ENCODE peak calls at places on chromosomes 1 and 21, in four cellular contexts. O is AG09309, H is GM13977, Q is MM.1S. T is an unnamed sample.

GRCh38 chr1:11797525-11798216 is 8.1 kb downstream of the MTHFR start:
- DNase-seq in O (no peak), H (no peak), Q (no peak), T (peak)

GRCh38 chr1:215287362-215287761 is 204.8 kb downstream of the KCNK2 start:
- DNase-seq in O (no peak), H (no peak), Q (no peak), T (no peak)

GRCh38 chr1:10598088-10598712 is 123.5 kb downstream of the PEX14 start:
- DNase-seq in O (no peak), H (no peak), Q (no peak), T (no peak)

GRCh38 chr1:15761729-15762128 is 3.1 kb downstream of the FBLIM1 start:
- DNase-seq in O (no peak), H (peak), Q (no peak), T (no peak)

GRCh38 chr1:91751281-91751680 is 134.7 kb downstream of the TGFBR3 start:
- DNase-seq in O (peak), H (no peak), Q (no peak), T (no peak)

GRCh38 chr21:44089001-44089911 is 17.9 kb upstream of the PWP2 start:
- DNase-seq in O (no peak), H (no peak), Q (no peak), T (peak)

GRCh38 chr1:14426854-14427253 is 171.6 kb upstream of the KAZN start:
- DNase-seq in O (no peak), H (no peak), Q (no peak), T (no peak)

GRCh38 chr21:40846566-40847411 is at the start of gene DSCAM:
- DNase-seq in O (no peak), H (no peak), Q (no peak), T (no peak)

GRCh38 chr1:86197206-86197855 is 40.8 kb upstream of the COL24A1 start:
- DNase-seq in O (no peak), H (no peak), Q (no peak), T (no peak)

GRCh38 chr1:209430821-209431259 is 152.7 kb upstream of the CAMK1G start:
- DNase-seq in O (no peak), H (no peak), Q (no peak), T (no peak)

GRCh38 chr1:201696217-201696761 is 132.7 kb upstream of the IPO9 start:
- DNase-seq in O (peak), H (no peak), Q (no peak), T (no peak)

GRCh38 chr1:55927934-55928333 is 651.4 kb downstream of the PLPP3 start:
- DNase-seq in O (no peak), H (no peak), Q (no peak), T (no peak)

GRCh38 chr1:155379180-155379876 is 58.6 kb downstream of the RUSC1 start:
- DNase-seq in O (peak), H (peak), Q (peak), T (no peak)

GRCh38 chr1:230126529-230127104 is 59.6 kb downstream of the GALNT2 start:
- DNase-seq in O (no peak), H (no peak), Q (no peak), T (peak)

GRCh38 chr1:232988572-232989040 is 38.2 kb downstream of the NTPCR start:
- DNase-seq in O (no peak), H (no peak), Q (no peak), T (no peak)

GRCh38 chr1:6730889-6731288 is 29.3 kb upstream of the DNAJC11 start:
- DNase-seq in O (no peak), H (no peak), Q (no peak), T (no peak)

GRCh38 chr1:227944066-227944930 is 3.4 kb downstream of the WNT9A start:
- DNase-seq in O (no peak), H (no peak), Q (no peak), T (peak)

GRCh38 chr1:16046865-16047264 is 3.3 kb downstream of the CLCNKB start:
- DNase-seq in O (no peak), H (no peak), Q (no peak), T (no peak)

GRCh38 chr1:34985063-34985770 is at the start of gene TMEM35B:
- DNase-seq in O (no peak), H (peak), Q (peak), T (peak)

GRCh38 chr1:243495032-243495431 is 239.2 kb downstream of the SDCCAG8 start:
- DNase-seq in O (no peak), H (peak), Q (no peak), T (no peak)

GRCh38 chr1:171841931-171842723 is 829 bp downstream of the DNM3 start:
- DNase-seq in O (no peak), H (peak), Q (no peak), T (no peak)

GRCh38 chr1:84722794-84723193 is 32.5 kb upstream of the SSX2IP start:
- DNase-seq in O (peak), H (no peak), Q (no peak), T (no peak)

GRCh38 chr1:175564119-175564518 is 179.3 kb downstream of the TNR start:
- DNase-seq in O (no peak), H (no peak), Q (no peak), T (no peak)

GRCh38 chr1:241269116-241269515 is 87.9 kb downstream of the RGS7 start:
- DNase-seq in O (no peak), H (no peak), Q (no peak), T (no peak)

GRCh38 chr1:228284521-228284920 is 76.7 kb downstream of the OBSCN start:
- DNase-seq in O (no peak), H (no peak), Q (no peak), T (no peak)

GRCh38 chr21:34534522-34534921 is 22.5 kb upstream of the KCNE1 start:
- DNase-seq in O (no peak), H (no peak), Q (no peak), T (no peak)

GRCh38 chr1:65310078-65310587 is 790 bp downstream of the DNAJC6 start:
- DNase-seq in O (no peak), H (no peak), Q (no peak), T (no peak)

GRCh38 chr1:16181887-16182719 is 26.2 kb upstream of the EPHA2 start:
- DNase-seq in O (peak), H (no peak), Q (no peak), T (peak)